ENCODE peak calls at places on chromosomes 3 and 15, in five cellular contexts. One of them, this sample, is unnamed.

GRCh38 chr3:35592589-35593295 is 46.6 kb upstream of the ARPP21 start:
- DNase-seq in cardiac muscle cell: no peak
- DNase-seq in EL: no peak
- DNase-seq in Peyer's patch: no peak
- DNase-seq in progenitor cell of endocrine pancreas: no peak
- DNase-seq in this sample: no peak

GRCh38 chr3:54180926-54181325 is 58.6 kb downstream of the CACNA2D3 start:
- DNase-seq in cardiac muscle cell: no peak
- DNase-seq in Peyer's patch: no peak
- DNase-seq in progenitor cell of endocrine pancreas: no peak
- DNase-seq in EL: no peak
- DNase-seq in this sample: no peak

GRCh38 chr15:70096215-70096974 is 1.3 kb downstream of the TLE3 start:
- DNase-seq in Peyer's patch: peak
- DNase-seq in progenitor cell of endocrine pancreas: no peak
- DNase-seq in cardiac muscle cell: peak
- DNase-seq in EL: peak
- DNase-seq in this sample: peak

GRCh38 chr3:138308783-138309182 is 20.9 kb downstream of the NME9 start:
- DNase-seq in Peyer's patch: no peak
- DNase-seq in cardiac muscle cell: no peak
- DNase-seq in EL: no peak
- DNase-seq in progenitor cell of endocrine pancreas: no peak
- DNase-seq in this sample: no peak

GRCh38 chr3:69787436-69788168 is 48.3 kb downstream of the MITF start:
- DNase-seq in progenitor cell of endocrine pancreas: no peak
- DNase-seq in cardiac muscle cell: no peak
- DNase-seq in Peyer's patch: no peak
- DNase-seq in EL: peak
- DNase-seq in this sample: no peak

GRCh38 chr3:179146911-179147570 is 1.1 kb upstream of the PIK3CA start:
- DNase-seq in EL: peak
- DNase-seq in Peyer's patch: no peak
- DNase-seq in progenitor cell of endocrine pancreas: no peak
- DNase-seq in cardiac muscle cell: peak
- DNase-seq in this sample: peak

GRCh38 chr3:112115806-112116383 is 17.2 kb downstream of the GCSAM start:
- DNase-seq in progenitor cell of endocrine pancreas: no peak
- DNase-seq in cardiac muscle cell: no peak
- DNase-seq in Peyer's patch: no peak
- DNase-seq in EL: no peak
- DNase-seq in this sample: no peak

GRCh38 chr3:8152826-8153418 is 348.7 kb upstream of the LMCD1 start:
- DNase-seq in progenitor cell of endocrine pancreas: no peak
- DNase-seq in Peyer's patch: no peak
- DNase-seq in cardiac muscle cell: no peak
- DNase-seq in EL: no peak
- DNase-seq in this sample: no peak

GRCh38 chr15:99441427-99441766 is 124.4 kb upstream of the MEF2A start:
- DNase-seq in Peyer's patch: no peak
- DNase-seq in cardiac muscle cell: no peak
- DNase-seq in EL: no peak
- DNase-seq in progenitor cell of endocrine pancreas: no peak
- DNase-seq in this sample: no peak

GRCh38 chr3:39433642-39434041 is 27.1 kb downstream of the RPSA start:
- DNase-seq in EL: peak
- DNase-seq in cardiac muscle cell: no peak
- DNase-seq in progenitor cell of endocrine pancreas: no peak
- DNase-seq in Peyer's patch: no peak
- DNase-seq in this sample: no peak

This sample was measured in ELF-1.